ENCODE peak calls at places on chromosome 10, in six cellular contexts. Y is brain microvascular endothelial cell, X is A549, G is GM23338, J is AG08396, T is psoas muscle. A is an unnamed sample.
A peak's percentile ranks its signal among the peaks of the same experiment; 100 is the strongest.

GRCh38 chr10:98020254-98020653 is 10.2 kb downstream of the CRTAC1 start:
- DNase-seq in T (no peak), X (no peak), Y (no peak), G (no peak), J (no peak), A (no peak)

GRCh38 chr10:86968271-86968993 is at the start of gene ADIRF:
- DNase-seq in Y (no peak), X (no peak), T (peak; percentile 65), G (peak; percentile 40), J (peak; percentile 57), A (peak; percentile 71)

GRCh38 chr10:78863121-78863520 is 205.6 kb upstream of the ZMIZ1 start:
- DNase-seq in T (no peak), J (no peak), Y (no peak), G (no peak), X (no peak), A (no peak)

GRCh38 chr10:95363303-95363912 is 72.6 kb upstream of the PDLIM1 start:
- DNase-seq in G (peak; percentile 85), T (no peak), X (peak; percentile 76), J (peak; percentile 57), Y (peak; percentile 56), A (no peak)

GRCh38 chr10:420154-421121 is 269.0 kb downstream of the DIP2C start:
- DNase-seq in G (no peak), Y (no peak), T (peak; percentile 45), J (no peak), X (no peak), A (no peak)

GRCh38 chr10:77801474-77802238 is 124.9 kb downstream of the DLG5 start:
- DNase-seq in G (no peak), J (peak; percentile 58), T (no peak), Y (peak; percentile 10), X (no peak), A (no peak)

GRCh38 chr10:12597800-12598750 is 248.7 kb downstream of the CAMK1D start:
- DNase-seq in J (no peak), Y (no peak), G (no peak), X (no peak), T (no peak), A (no peak)

GRCh38 chr10:4687397-4687796 is 138.6 kb upstream of the AKR1E2 start:
- DNase-seq in J (no peak), X (no peak), G (no peak), Y (no peak), T (no peak), A (no peak)

GRCh38 chr10:72171175-72171630 is 44.6 kb upstream of the ANAPC16 start:
- DNase-seq in T (no peak), J (peak; percentile 12), Y (peak; percentile 81), X (peak; percentile 69), G (no peak), A (no peak)

GRCh38 chr10:133144771-133145170 is 15.2 kb upstream of the KNDC1 start:
- DNase-seq in J (no peak), T (no peak), G (no peak), X (no peak), Y (no peak), A (no peak)

GRCh38 chr10:100519321-100520051 is at the start of gene SEC31B:
- DNase-seq in T (peak; percentile 53), Y (no peak), G (peak; percentile 76), X (no peak), J (peak; percentile 37), A (peak; percentile 53)

GRCh38 chr10:70693619-70694286 is 21.4 kb downstream of the ADAMTS14 start:
- DNase-seq in X (no peak), J (peak; percentile 86), Y (no peak), G (no peak), T (peak; percentile 72), A (peak; percentile 47)

GRCh38 chr10:15220426-15220825 is 51.9 kb upstream of the NMT2 start:
- DNase-seq in G (no peak), Y (no peak), X (no peak), J (no peak), T (no peak), A (no peak)

GRCh38 chr10:807958-808353 is 118.5 kb upstream of the DIP2C start:
- DNase-seq in J (peak; percentile 3), T (no peak), G (no peak), Y (no peak), X (no peak), A (no peak)

GRCh38 chr10:15201589-15202300 is 33.3 kb upstream of the NMT2 start:
- DNase-seq in G (no peak), J (peak; percentile 36), Y (peak; percentile 47), X (peak; percentile 33), T (no peak), A (no peak)

GRCh38 chr10:116082211-116082610 is 190.8 kb downstream of the GFRA1 start:
- DNase-seq in X (no peak), J (no peak), T (no peak), Y (no peak), G (no peak), A (no peak)

GRCh38 chr10:824946-825345 is 106.6 kb downstream of the LARP4B start:
- DNase-seq in Y (no peak), J (no peak), X (no peak), T (no peak), G (no peak), A (no peak)

GRCh38 chr10:75565286-75566251 is 134.1 kb downstream of the LRMDA start:
- DNase-seq in X (no peak), Y (no peak), G (no peak), T (no peak), J (no peak), A (no peak)

GRCh38 chr10:102813734-102814455 is 23.3 kb downstream of the CYP17A1 start:
- DNase-seq in J (no peak), X (no peak), T (no peak), Y (peak; percentile 39), G (no peak), A (peak; percentile 29)

GRCh38 chr10:12634532-12634931 is 285.2 kb downstream of the CAMK1D start:
- DNase-seq in J (no peak), X (no peak), T (peak; percentile 27), Y (no peak), G (no peak), A (no peak)

GRCh38 chr10:108601856-108602255 is 1321.5 kb downstream of the XPNPEP1 start:
- DNase-seq in Y (no peak), J (no peak), T (no peak), X (no peak), G (no peak), A (no peak)

GRCh38 chr10:94104316-94105060 is 110.8 kb downstream of the PLCE1 start:
- DNase-seq in J (no peak), Y (peak; percentile 20), T (no peak), X (no peak), G (no peak), A (no peak)

GRCh38 chr10:118488710-118489497 is 106.5 kb downstream of the PRLHR start:
- DNase-seq in T (no peak), G (no peak), Y (no peak), J (no peak), X (no peak), A (no peak)

GRCh38 chr10:7193369-7193768 is 217.5 kb downstream of the SFMBT2 start:
- DNase-seq in J (no peak), G (no peak), Y (no peak), T (no peak), X (no peak), A (no peak)

GRCh38 chr10:95547197-95547596 is 14.0 kb downstream of the SORBS1 start:
- DNase-seq in X (no peak), Y (no peak), T (no peak), J (no peak), G (no peak), A (no peak)

GRCh38 chr10:127536972-127537760 is 11.9 kb upstream of the NPS start:
- DNase-seq in Y (no peak), J (no peak), T (no peak), G (no peak), X (no peak), A (no peak)

GRCh38 chr10:75407716-75408511 is 6.3 kb upstream of the ZNF503 start:
- DNase-seq in T (peak; percentile 37), X (no peak), Y (no peak), G (peak; percentile 71), J (peak; percentile 67), A (peak; percentile 60)

GRCh38 chr10:79405221-79405994 is 40.0 kb downstream of the ZCCHC24 start:
- DNase-seq in G (no peak), X (no peak), Y (no peak), J (no peak), T (no peak), A (no peak)

GRCh38 chr10:47371629-47372485 is 12.2 kb downstream of the ZNF488 start:
- DNase-seq in T (no peak), J (no peak), G (no peak), X (no peak), Y (no peak), A (no peak)

GRCh38 chr10:100345570-100346330 is 1.3 kb upstream of the SCD start:
- DNase-seq in Y (peak; percentile 58), X (no peak), J (peak; percentile 71), G (peak; percentile 33), T (no peak), A (no peak)

GRCh38 chr10:95841711-95842498 is 65.9 kb upstream of the CC2D2B start:
- DNase-seq in X (peak; percentile 35), G (peak; percentile 77), T (no peak), J (peak; percentile 34), Y (peak; percentile 74), A (no peak)

GRCh38 chr10:72328045-72328828 is 26.5 kb downstream of the DNAJB12 start:
- DNase-seq in Y (peak; percentile 52), G (peak; percentile 88), T (peak; percentile 71), X (peak; percentile 63), J (peak; percentile 67), A (peak; percentile 76)

GRCh38 chr10:68330852-68331454 is 911 bp upstream of the HNRNPH3 start:
- DNase-seq in X (no peak), G (peak; percentile 24), J (no peak), Y (no peak), T (peak; percentile 36), A (peak; percentile 20)

GRCh38 chr10:70749756-70750155 is 35.4 kb downstream of the TBATA start:
- DNase-seq in G (no peak), Y (no peak), X (no peak), J (no peak), T (no peak), A (no peak)

GRCh38 chr10:60099998-60100747 is 193.8 kb upstream of the CCDC6 start:
- DNase-seq in G (peak; percentile 73), T (no peak), X (peak; percentile 24), Y (peak; percentile 53), J (peak; percentile 21), A (no peak)

GRCh38 chr10:6176691-6177231 is 26.0 kb upstream of the PFKFB3 start:
- DNase-seq in Y (no peak), X (no peak), J (no peak), G (no peak), T (no peak), A (no peak)

A was measured in left ventricle myocardium inferior.